ENCODE peak calls at places on chromosomes 11 and 22, in six cellular contexts. S is AG09319, G is mammary epithelial cell, C is breast epithelium, A is A549, K is prostate gland. D is an unnamed sample.

GRCh38 chr22:28024422-28024888 is 105.4 kb upstream of the PITPNB start:
- DNase-seq in S (no peak), G (no peak), C (peak), A (no peak), K (no peak), D (no peak)

GRCh38 chr22:50674606-50675552 is 2.3 kb downstream of the SHANK3 start:
- DNase-seq in S (no peak), G (peak), C (peak), A (peak), K (peak), D (peak)

GRCh38 chr11:109034341-109034696 is 369.4 kb downstream of the DDX10 start:
- DNase-seq in S (no peak), G (no peak), C (no peak), A (no peak), K (no peak), D (no peak)

GRCh38 chr11:28836285-28837081 is 728.3 kb downstream of the METTL15 start:
- DNase-seq in S (no peak), G (peak), C (no peak), A (peak), K (no peak), D (peak)

GRCh38 chr11:126410649-126411048 is 55.2 kb downstream of the ST3GAL4 start:
- DNase-seq in S (peak), G (no peak), C (no peak), A (no peak), K (no peak), D (no peak)

GRCh38 chr22:43011079-43011478 is 3.9 kb downstream of the PACSIN2 start:
- DNase-seq in S (no peak), G (no peak), C (peak), A (no peak), K (no peak), D (peak)

GRCh38 chr11:118660646-118661424 is 18.6 kb downstream of the TREH start:
- DNase-seq in S (no peak), G (no peak), C (no peak), A (no peak), K (no peak), D (peak)

GRCh38 chr11:83975984-83976383 is 689.8 kb upstream of the CCDC90B start:
- DNase-seq in S (no peak), G (no peak), C (no peak), A (no peak), K (no peak), D (no peak)

GRCh38 chr11:105935791-105936190 is 86.2 kb downstream of the MSANTD4 start:
- DNase-seq in S (no peak), G (peak), C (peak), A (no peak), K (peak), D (no peak)

GRCh38 chr11:69352715-69353325 is 58.9 kb downstream of the MYEOV start:
- DNase-seq in S (peak), G (peak), C (peak), A (peak), K (no peak), D (no peak)

GRCh38 chr11:75445315-75445953 is 12.4 kb upstream of the KLHL35 start:
- DNase-seq in S (peak), G (peak), C (peak), A (peak), K (peak), D (peak)

GRCh38 chr11:121466063-121466794 is 13.5 kb upstream of the SORL1-AS1 start:
- DNase-seq in S (peak), G (peak), C (peak), A (peak), K (peak), D (peak)

GRCh38 chr22:50318698-50319411 is 8.0 kb downstream of the DENND6B start:
- DNase-seq in S (no peak), G (no peak), C (no peak), A (no peak), K (no peak), D (no peak)

GRCh38 chr11:133946541-133947297 is 10.0 kb downstream of the IGSF9B start:
- DNase-seq in S (no peak), G (no peak), C (no peak), A (no peak), K (no peak), D (no peak)

GRCh38 chr22:28917747-28918543 is 34.6 kb downstream of the ZNRF3 start:
- DNase-seq in S (no peak), G (no peak), C (no peak), A (peak), K (no peak), D (peak)

GRCh38 chr22:33073989-33074391 is 15.8 kb upstream of the SYN3 start:
- DNase-seq in S (no peak), G (peak), C (no peak), A (peak), K (no peak), D (no peak)

GRCh38 chr11:67310246-67311050 is 7.1 kb downstream of the SSH3 start:
- DNase-seq in S (no peak), G (peak), C (no peak), A (no peak), K (no peak), D (no peak)

GRCh38 chr11:57567210-57567511 is 311 bp downstream of the UBE2L6 start:
- DNase-seq in S (no peak), G (peak), C (no peak), A (no peak), K (no peak), D (no peak)

GRCh38 chr22:36862251-36863242 is 1.7 kb downstream of the NCF4 start:
- DNase-seq in S (no peak), G (no peak), C (no peak), A (no peak), K (no peak), D (no peak)

GRCh38 chr11:6622261-6623171 is 3.3 kb upstream of the TPP1 start:
- DNase-seq in S (no peak), G (no peak), C (no peak), A (no peak), K (no peak), D (no peak)

GRCh38 chr11:77193915-77194830 is 66.1 kb downstream of the MYO7A start:
- DNase-seq in S (no peak), G (no peak), C (no peak), A (no peak), K (no peak), D (no peak)

GRCh38 chr22:49188591-49188990 is 639.1 kb downstream of the BRD1 start:
- DNase-seq in S (no peak), G (no peak), C (no peak), A (no peak), K (no peak), D (no peak)

GRCh38 chr22:41517172-41518047 is 26.9 kb downstream of the POLR3H start:
- DNase-seq in S (no peak), G (peak), C (peak), A (peak), K (peak), D (peak)

GRCh38 chr11:35046606-35047005 is 92.4 kb upstream of the CD44 start:
- DNase-seq in S (no peak), G (no peak), C (no peak), A (no peak), K (no peak), D (no peak)

GRCh38 chr11:35045219-35045819 is 93.7 kb upstream of the CD44 start:
- DNase-seq in S (no peak), G (no peak), C (no peak), A (no peak), K (no peak), D (peak)

GRCh38 chr11:35043933-35044332 is 95.0 kb upstream of the CD44 start:
- DNase-seq in S (no peak), G (no peak), C (no peak), A (no peak), K (no peak), D (no peak)

GRCh38 chr11:35049906-35050531 is 89.0 kb upstream of the CD44 start:
- DNase-seq in S (no peak), G (no peak), C (no peak), A (no peak), K (no peak), D (no peak)

GRCh38 chr11:35047179-35047578 is 91.8 kb upstream of the CD44 start:
- DNase-seq in S (no peak), G (no peak), C (no peak), A (no peak), K (no peak), D (no peak)
- TF ChIP-seq CTCF in S (no peak), G (no peak), C (no peak), A (no peak), K (no peak), D (no peak)

DNA sequence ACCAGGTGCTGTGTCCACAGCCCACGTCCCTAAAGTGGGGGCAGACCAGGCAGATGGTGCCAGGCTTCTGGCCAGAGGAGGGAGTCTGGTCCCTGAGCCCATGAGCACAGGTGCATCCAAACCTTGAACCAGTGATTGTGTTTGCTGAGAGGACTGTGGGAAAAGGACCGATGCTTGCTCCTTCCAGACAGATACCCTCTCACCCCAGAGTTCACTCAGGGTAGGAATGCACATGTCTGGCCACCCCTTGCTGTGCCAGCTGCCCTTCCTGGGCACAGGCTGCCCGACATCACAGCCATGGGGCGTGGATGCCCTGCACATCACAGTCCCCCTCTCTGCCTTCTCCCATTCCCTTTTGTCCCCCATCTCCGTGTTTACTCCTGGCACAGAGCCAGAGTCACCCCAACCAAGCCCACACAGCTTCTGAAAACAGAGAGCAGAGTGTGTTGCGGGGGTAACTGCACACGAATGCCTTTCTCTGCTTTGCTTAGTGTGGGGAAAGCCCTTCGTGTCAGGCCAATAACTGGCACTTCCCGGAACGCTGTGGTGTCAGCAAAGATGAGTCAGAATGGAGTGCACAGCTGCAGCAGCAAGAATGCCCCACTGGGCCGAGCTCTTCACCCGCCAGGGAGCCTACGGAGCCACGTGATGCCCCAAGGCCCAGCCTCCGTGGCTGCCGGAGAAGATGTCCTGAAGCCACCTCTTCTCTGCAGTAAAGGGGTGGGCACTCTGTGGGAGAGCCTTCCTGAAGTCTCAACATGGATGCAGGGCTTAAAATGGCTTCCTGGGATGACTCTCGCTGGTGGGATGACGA is 7.6 kb downstream of the CARS1 start:
- DNase-seq in S (peak), G (peak), C (peak), A (peak), K (peak), D (no peak)
- TF ChIP-seq CTCF in S (peak), G (peak), C (peak), A (peak), K (peak), D (no peak)

DNA sequence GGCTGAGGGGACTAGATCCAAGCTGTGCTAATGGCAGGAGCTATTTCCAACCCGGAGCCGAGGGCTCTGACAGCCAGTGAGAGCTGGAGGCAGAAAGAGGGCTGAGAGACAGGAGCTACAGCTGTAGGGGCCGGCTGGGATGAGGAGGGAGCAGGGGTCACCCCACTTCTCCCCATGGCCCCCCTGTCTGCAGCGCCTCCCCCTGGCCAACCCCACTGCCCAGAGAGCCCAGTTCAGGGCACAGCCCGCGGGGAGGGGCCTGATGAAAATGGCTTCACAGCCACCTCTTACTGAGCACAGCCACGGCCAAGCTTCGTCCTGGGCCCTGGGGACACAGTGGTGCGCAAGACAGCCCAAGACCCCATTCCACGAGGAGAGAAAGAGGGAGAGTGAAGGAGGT is 27.9 kb downstream of the RPL3 start:
- DNase-seq in S (no peak), G (no peak), C (no peak), A (no peak), K (no peak), D (no peak)
- TF ChIP-seq CTCF in S (no peak), G (peak), C (no peak), A (peak), K (no peak), D (no peak)

DNA sequence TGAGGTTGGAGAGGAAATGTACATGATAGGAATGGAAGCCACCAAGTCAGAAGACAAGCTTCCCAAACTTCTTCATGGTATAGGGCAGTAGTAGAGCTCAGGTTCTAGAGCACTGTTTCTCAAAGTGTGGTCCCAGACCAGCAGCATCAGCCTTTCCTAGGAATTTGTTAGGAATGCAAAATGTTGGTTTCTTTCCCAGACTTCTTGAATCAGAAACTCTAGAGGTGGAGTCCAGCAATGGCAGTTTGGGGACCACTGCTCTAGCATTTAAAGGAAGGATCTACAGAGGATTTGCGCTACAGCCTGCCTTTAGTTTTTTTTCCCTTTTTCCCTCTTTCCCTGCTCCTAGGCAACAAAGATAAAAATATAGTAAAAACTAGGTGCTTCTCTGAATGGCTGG is 17.0 kb upstream of the MMP12 start:
- DNase-seq in S (no peak), G (no peak), C (no peak), A (no peak), K (no peak), D (no peak)
- TF ChIP-seq CTCF in S (no peak), G (no peak), C (no peak), A (no peak), K (no peak), D (no peak)

GRCh38 chr22:22127100-22127499 is 117.5 kb upstream of the VPREB1 start:
- DNase-seq in S (no peak), G (no peak), C (no peak), A (no peak), K (no peak), D (no peak)
- TF ChIP-seq CTCF in S (no peak), G (no peak), C (no peak), A (no peak), K (no peak), D (no peak)

GRCh38 chr22:19175602-19176174 is 2.8 kb downstream of the SLC25A1 start:
- DNase-seq in S (no peak), G (no peak), C (no peak), A (no peak), K (no peak), D (no peak)
- TF ChIP-seq CTCF in S (no peak), G (no peak), C (no peak), A (no peak), K (no peak), D (no peak)

DNA sequence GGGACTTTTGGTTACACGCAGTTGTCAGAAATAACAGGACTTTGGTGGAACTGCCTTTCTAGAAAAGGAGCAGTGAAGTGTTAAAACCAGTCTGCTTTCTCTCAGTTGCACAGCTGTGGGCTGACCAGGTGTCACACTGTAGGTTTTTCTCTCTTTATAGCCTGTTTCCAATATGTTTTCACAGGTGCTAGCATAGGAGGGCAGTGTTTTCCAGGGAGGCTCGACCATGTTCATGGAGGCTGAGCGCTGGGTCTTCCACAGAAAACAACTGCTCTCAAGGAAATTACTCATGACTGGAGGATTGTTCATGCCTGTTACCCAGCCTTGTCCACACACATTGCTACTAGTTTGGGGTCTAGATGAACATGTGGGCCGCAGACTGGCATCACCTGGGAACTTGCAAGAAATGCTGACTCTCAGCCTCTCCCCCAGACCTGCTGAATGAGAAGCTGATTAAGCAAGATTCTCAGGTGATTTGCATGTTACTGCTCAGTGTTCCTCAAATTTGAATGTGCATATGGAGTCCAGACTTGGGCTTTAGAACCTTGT is 157.7 kb downstream of the MAML2 start:
- DNase-seq in S (no peak), G (no peak), C (no peak), A (no peak), K (no peak), D (no peak)
- TF ChIP-seq CTCF in S (no peak), G (no peak), C (no peak), A (no peak), K (no peak), D (no peak)

GRCh38 chr11:65488273-65489058 is 10.4 kb upstream of the MALAT1 start:
- DNase-seq in S (no peak), G (peak), C (no peak), A (peak), K (peak), D (no peak)

GRCh38 chr11:65485820-65486219 is 13.0 kb upstream of the MALAT1 start:
- DNase-seq in S (no peak), G (peak), C (no peak), A (no peak), K (no peak), D (no peak)

GRCh38 chr11:65486570-65487466 is 12.0 kb upstream of the MALAT1 start:
- DNase-seq in S (no peak), G (no peak), C (no peak), A (no peak), K (no peak), D (no peak)

GRCh38 chr11:65489061-65489705 is 9.7 kb upstream of the MALAT1 start:
- DNase-seq in S (no peak), G (no peak), C (peak), A (peak), K (no peak), D (peak)

GRCh38 chr11:65487467-65488272 is 11.2 kb upstream of the MALAT1 start:
- DNase-seq in S (peak), G (peak), C (peak), A (peak), K (peak), D (peak)
- TF ChIP-seq CTCF in S (no peak), G (no peak), C (no peak), A (no peak), K (no peak), D (no peak)

GRCh38 chr11:111423250-111423615 is 44.2 kb upstream of the POU2AF1 start:
- DNase-seq in S (no peak), G (no peak), C (no peak), A (no peak), K (no peak), D (no peak)
- TF ChIP-seq CTCF in S (no peak), G (no peak), C (no peak), A (no peak), K (no peak), D (no peak)

GRCh38 chr11:62791501-62792192 is at the start of gene TMEM223:
- DNase-seq in S (no peak), G (peak), C (peak), A (peak), K (peak), D (peak)

GRCh38 chr11:62789576-62789975 is 2.2 kb downstream of the TMEM223 start:
- DNase-seq in S (no peak), G (no peak), C (no peak), A (no peak), K (no peak), D (no peak)

GRCh38 chr11:62788991-62789390 is 1.8 kb downstream of the TMEM179B start:
- DNase-seq in S (no peak), G (no peak), C (no peak), A (peak), K (no peak), D (no peak)

GRCh38 chr11:62786318-62787004 is 741 bp upstream of the TMEM179B start:
- DNase-seq in S (peak), G (peak), C (peak), A (peak), K (peak), D (peak)

DNA sequence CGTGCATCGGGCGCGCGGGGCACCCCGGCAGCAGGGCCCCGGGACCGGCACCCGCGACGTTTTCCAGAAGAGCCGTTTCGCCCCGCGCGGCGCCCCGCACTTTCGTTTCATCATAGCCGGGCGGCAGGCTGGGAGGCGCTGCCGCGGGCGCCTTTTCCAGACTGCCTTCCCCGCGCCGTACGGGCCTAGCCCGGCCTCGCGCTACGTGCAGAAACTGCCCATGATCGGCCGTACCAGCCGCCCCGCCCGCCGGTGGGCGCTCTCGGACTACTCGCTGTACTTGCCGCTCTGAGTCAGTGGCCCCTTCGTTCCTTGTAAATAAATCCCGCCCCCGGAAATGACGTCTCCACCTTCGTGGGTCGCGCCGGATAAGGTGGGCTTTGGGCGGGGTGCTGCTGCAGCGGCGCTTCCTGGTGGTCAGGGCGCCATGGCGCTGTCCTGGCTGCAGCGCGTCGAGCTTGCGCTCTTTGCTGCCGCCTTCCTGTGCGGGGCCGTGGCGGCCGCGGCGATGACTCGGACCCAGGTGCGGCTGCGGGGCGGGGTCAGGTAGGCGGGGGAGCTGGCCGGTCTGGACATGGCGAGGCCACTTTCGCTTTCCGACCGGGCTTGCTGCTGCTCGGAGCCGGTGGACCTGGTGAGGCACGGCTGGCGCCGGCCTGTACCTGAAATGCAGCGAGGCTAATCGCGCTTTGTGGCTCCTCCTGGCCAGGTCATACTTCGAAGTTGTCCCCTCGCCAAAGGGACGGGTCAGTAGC is at the start of gene TMEM179B:
- DNase-seq in S (peak), G (peak), C (peak), A (peak), K (peak), D (peak)
- TF ChIP-seq CTCF in S (peak), G (peak), C (peak), A (no peak), K (peak), D (peak)